ENCODE peak calls at places on chromosomes 7 and 10, in six cellular contexts. A is H9, D is IMR-90, R is mesenchymal stem cell, I is trophoblast cell, B is H1. C is an unnamed sample.

GRCh38 chr10:103967433-103968142 is 648 bp downstream of the SLK start:
- DNase-seq in A (no peak), R (peak), I (peak), D (no peak), B (no peak), C (peak)

GRCh38 chr10:123272171-123272570 is 118.0 kb downstream of the BUB3 start:
- DNase-seq in D (no peak), I (no peak), A (no peak), B (no peak), R (no peak), C (no peak)

GRCh38 chr7:17991866-17992648 is 35.6 kb downstream of the PRPS1L1 start:
- DNase-seq in I (peak), B (no peak), A (peak), R (no peak), D (no peak), C (no peak)

GRCh38 chr7:112759905-112760304 is 30.3 kb downstream of the TMEM168 start:
- DNase-seq in I (peak), D (no peak), B (no peak), R (no peak), A (no peak), C (no peak)

GRCh38 chr10:86256690-86257315 is 109.8 kb downstream of the GRID1 start:
- DNase-seq in D (no peak), I (no peak), A (peak), R (no peak), B (no peak), C (no peak)

GRCh38 chr10:35391153-35391953 is 55.0 kb downstream of the CCNY start:
- DNase-seq in A (no peak), D (no peak), B (no peak), I (peak), R (no peak), C (no peak)

GRCh38 chr7:122802211-122802833 is 83.9 kb downstream of the CADPS2 start:
- DNase-seq in I (peak), A (peak), R (no peak), B (no peak), D (no peak), C (no peak)

GRCh38 chr7:156167417-156167807 is 355.1 kb upstream of the SHH start:
- DNase-seq in R (no peak), B (no peak), A (no peak), I (no peak), D (no peak), C (no peak)

GRCh38 chr7:34612671-34613070 is 45.3 kb upstream of the NPSR1 start:
- DNase-seq in B (no peak), I (peak), D (no peak), R (no peak), A (no peak), C (no peak)

GRCh38 chr10:130466271-130466997 is 330.2 kb downstream of the GLRX3 start:
- DNase-seq in B (no peak), A (peak), D (no peak), I (no peak), R (no peak), C (no peak)

GRCh38 chr10:86684305-86684704 is 16.0 kb downstream of the LDB3 start:
- DNase-seq in R (peak), A (peak), B (no peak), I (peak), D (peak), C (no peak)

GRCh38 chr7:42432644-42433043 is 195.6 kb upstream of the GLI3 start:
- DNase-seq in I (peak), R (no peak), A (no peak), B (no peak), D (no peak), C (no peak)

GRCh38 chr7:149765399-149766121 is 7.8 kb downstream of the ZNF467 start:
- DNase-seq in B (no peak), D (no peak), I (peak), R (no peak), A (peak), C (no peak)

GRCh38 chr7:99835189-99835588 is 7.4 kb downstream of the CYP3A43 start:
- DNase-seq in I (no peak), B (no peak), R (no peak), A (no peak), D (no peak), C (no peak)

GRCh38 chr7:26506196-26506595 is 214.5 kb downstream of the SNX10 start:
- DNase-seq in B (no peak), I (no peak), R (no peak), D (no peak), A (no peak), C (no peak)

GRCh38 chr7:144863320-144863647 is 27.4 kb upstream of the TPK1 start:
- DNase-seq in B (no peak), I (no peak), R (no peak), D (no peak), A (no peak), C (no peak)

GRCh38 chr10:50392966-50393718 is 141.8 kb upstream of the ASAH2 start:
- DNase-seq in R (peak), A (no peak), B (no peak), D (no peak), I (peak), C (no peak)

GRCh38 chr7:155166108-155166507 is 96.0 kb downstream of the HTR5A start:
- DNase-seq in I (no peak), A (no peak), R (no peak), D (no peak), B (no peak), C (no peak)

GRCh38 chr7:127888825-127889224 is 142.4 kb downstream of the LRRC4 start:
- DNase-seq in B (no peak), A (no peak), D (no peak), I (no peak), R (no peak), C (no peak)

GRCh38 chr7:107692501-107692900 is 31.9 kb downstream of the SLC26A4 start:
- DNase-seq in D (peak), I (no peak), R (no peak), A (no peak), B (no peak), C (no peak)

GRCh38 chr7:7830122-7830878 is 111.9 kb upstream of the RPA3 start:
- DNase-seq in B (no peak), D (no peak), A (no peak), R (no peak), I (peak), C (no peak)

GRCh38 chr10:114655671-114656070 is 2.4 kb downstream of the ABLIM1 start:
- DNase-seq in A (no peak), D (no peak), I (no peak), R (no peak), B (no peak), C (no peak)

GRCh38 chr7:6286486-6286885 is 14.1 kb upstream of the CYTH3 start:
- DNase-seq in D (no peak), A (no peak), I (peak), B (no peak), R (no peak), C (no peak)

GRCh38 chr7:111330235-111330523 is 232.1 kb downstream of the IMMP2L start:
- DNase-seq in A (no peak), B (no peak), I (no peak), D (no peak), R (no peak), C (no peak)

GRCh38 chr10:132962623-132963429 is 20.5 kb upstream of the CFAP46 start:
- DNase-seq in D (peak), B (no peak), I (no peak), R (no peak), A (no peak), C (no peak)

GRCh38 chr7:64775289-64775688 is 18.9 kb upstream of the ZNF138 start:
- DNase-seq in R (no peak), A (no peak), D (peak), I (no peak), B (no peak), C (no peak)

GRCh38 chr10:69612760-69613159 is 17.3 kb upstream of the FAM241B start:
- DNase-seq in I (no peak), D (no peak), B (no peak), R (no peak), A (no peak), C (no peak)

GRCh38 chr7:156764016-156764669 is 123.6 kb downstream of the RNF32 start:
- DNase-seq in R (peak), B (no peak), I (peak), A (peak), D (peak), C (no peak)

DNA sequence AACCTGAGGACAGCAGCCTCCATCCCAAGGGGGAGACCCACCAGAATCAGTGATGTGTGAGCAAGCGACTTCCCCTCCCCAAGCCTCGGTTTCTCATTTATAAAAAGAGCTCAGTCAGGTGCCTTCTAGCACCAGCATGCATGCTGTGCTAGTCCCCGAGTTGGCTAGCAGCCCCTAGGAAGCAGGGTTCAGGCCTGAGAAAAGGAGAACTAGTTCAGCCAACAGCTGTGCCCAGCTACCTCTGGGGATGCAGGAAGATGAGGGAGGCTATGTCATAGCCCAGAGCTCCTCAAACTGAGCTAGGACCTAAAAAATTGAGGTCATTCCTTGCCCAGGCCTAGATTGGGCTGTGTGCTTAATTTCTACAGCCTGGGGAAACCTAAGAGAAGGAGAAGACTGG is 13.7 kb downstream of the DRGX start:
- DNase-seq in R (no peak), A (no peak), B (no peak), I (no peak), D (no peak), C (no peak)
- H4K91ac ChIP-seq in R (no peak), A (no peak), B (no peak), I (no peak), D (no peak), C (no peak)

GRCh38 chr7:22723642-22724041 is 3.4 kb upstream of the IL6 start:
- DNase-seq in I (no peak), R (no peak), B (no peak), D (no peak), A (no peak), C (no peak)

GRCh38 chr7:22724861-22725260 is 2.1 kb upstream of the IL6 start:
- DNase-seq in I (no peak), D (no peak), A (no peak), R (no peak), B (no peak), C (no peak)

GRCh38 chr7:22726849-22727792 is at the start of gene IL6:
- DNase-seq in B (no peak), R (peak), D (peak), I (peak), A (peak), C (no peak)

GRCh38 chr7:22726345-22726848 is 603 bp upstream of the IL6 start:
- DNase-seq in A (peak), I (peak), D (peak), B (no peak), R (peak), C (peak)

DNA sequence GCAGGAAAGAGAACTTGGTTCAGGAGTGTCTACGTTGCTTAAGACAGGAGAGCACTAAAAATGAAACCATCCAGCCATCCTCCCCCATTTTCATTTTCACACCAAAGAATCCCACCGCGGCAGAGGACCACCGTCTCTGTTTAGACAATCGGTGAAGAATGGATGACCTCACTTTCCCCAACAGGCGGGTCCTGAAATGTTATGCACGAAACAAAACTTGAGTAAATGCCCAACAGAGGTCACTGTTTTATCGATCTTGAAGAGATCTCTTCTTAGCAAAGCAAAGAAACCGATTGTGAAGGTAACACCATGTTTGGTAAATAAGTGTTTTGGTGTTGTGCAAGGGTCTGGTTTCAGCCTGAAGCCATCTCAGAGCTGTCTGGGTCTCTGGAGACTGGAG is 1.4 kb upstream of the IL6 start:
- DNase-seq in I (peak), A (no peak), D (peak), B (no peak), R (peak), C (no peak)
- H3K18ac ChIP-seq in I (no peak), A (peak), D (peak), B (peak), R (peak), C (no peak)

GRCh38 chr10:111007486-111007885 is 69.3 kb upstream of the ADRA2A start:
- DNase-seq in R (no peak), D (no peak), A (no peak), I (no peak), B (no peak), C (no peak)

DNA sequence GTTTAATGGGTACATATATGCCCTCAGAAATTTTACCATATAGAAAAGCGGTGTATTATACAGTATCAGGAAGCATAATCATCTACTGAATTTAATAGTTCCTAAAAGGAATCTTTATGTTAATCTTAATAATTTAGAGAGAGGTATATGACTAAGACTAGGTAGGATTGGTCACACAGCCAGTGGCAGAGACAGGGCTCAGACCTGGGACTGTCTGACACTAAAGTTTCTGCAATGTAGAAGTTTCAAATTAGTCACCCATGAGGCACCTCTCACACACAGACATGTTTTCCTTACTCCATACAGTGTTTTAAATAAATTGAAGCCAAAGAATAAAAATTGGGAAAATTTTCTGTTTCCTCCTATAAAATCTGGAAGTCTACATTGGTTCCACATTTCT is 72.8 kb upstream of the ADRA2A start:
- DNase-seq in I (no peak), R (no peak), D (no peak), B (no peak), A (no peak), C (no peak)
- H4K91ac ChIP-seq in I (no peak), R (no peak), D (no peak), B (no peak), A (no peak), C (no peak)

DNA sequence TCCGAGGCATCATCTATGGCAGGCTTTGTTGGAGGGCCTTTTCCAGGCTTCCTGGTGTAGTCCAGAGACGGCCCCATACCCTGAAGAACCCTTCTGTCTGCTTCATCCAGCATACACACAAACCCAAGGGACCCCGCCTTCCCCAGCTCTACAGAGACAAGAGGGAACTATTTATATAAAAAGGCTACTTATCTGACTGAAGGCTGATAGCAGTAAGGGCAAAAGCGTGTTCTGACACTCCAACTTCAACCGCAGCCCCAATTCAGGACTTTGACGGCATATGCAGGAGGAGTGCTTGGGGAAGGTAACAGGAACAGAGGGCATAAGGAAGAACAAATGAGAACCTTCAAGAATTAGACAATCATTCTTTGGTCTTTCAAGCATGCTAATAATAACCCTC is 21.0 kb downstream of the GNA12 start:
- DNase-seq in R (no peak), B (no peak), A (no peak), D (no peak), I (no peak), C (no peak)
- H3K18ac ChIP-seq in R (peak), B (peak), A (peak), D (peak), I (peak), C (no peak)